ENCODE peak calls at places on chromosomes 4 and X, in five cellular contexts. One of them, this sample, is unnamed. For H3K4me1, the result is how much of the 10 kb centered on the place peaks cover.

GRCh38 chr4:172202480-172203076 is 389.4 kb downstream of the GALNTL6 start:
- DNase-seq in fibroblast of lung: peak
- DNase-seq in IMR-90: peak
- DNase-seq in astrocyte: peak
- DNase-seq in mesenchymal stem cell: peak
- DNase-seq in this sample: peak

GRCh38 chr4:83605744-83606172 is 69.8 kb downstream of the GPAT3 start:
- DNase-seq in fibroblast of lung: no peak
- DNase-seq in IMR-90: no peak
- DNase-seq in astrocyte: no peak
- DNase-seq in mesenchymal stem cell: no peak
- DNase-seq in this sample: no peak

GRCh38 chr4:181822005-181822375 is 421.2 kb upstream of the TENM3 start:
- DNase-seq in fibroblast of lung: peak
- DNase-seq in IMR-90: no peak
- DNase-seq in astrocyte: peak
- DNase-seq in mesenchymal stem cell: no peak
- DNase-seq in this sample: no peak

GRCh38 chr4:74752798-74753197 is 41.5 kb downstream of the BTC start:
- DNase-seq in fibroblast of lung: no peak
- DNase-seq in IMR-90: no peak
- DNase-seq in astrocyte: no peak
- DNase-seq in mesenchymal stem cell: no peak
- DNase-seq in this sample: no peak

GRCh38 chr4:147788791-147789190 is 56.9 kb downstream of the ARHGAP10 start:
- DNase-seq in fibroblast of lung: no peak
- DNase-seq in IMR-90: peak
- DNase-seq in astrocyte: no peak
- DNase-seq in mesenchymal stem cell: no peak
- DNase-seq in this sample: no peak

GRCh38 chrX:51891821-51892551 is 1.4 kb upstream of the MAGED1 start:
- DNase-seq in fibroblast of lung: peak
- DNase-seq in IMR-90: peak
- DNase-seq in astrocyte: peak
- DNase-seq in mesenchymal stem cell: peak
- DNase-seq in this sample: peak

GRCh38 chr4:183035726-183036415 is 63.2 kb upstream of the WWC2 start:
- DNase-seq in fibroblast of lung: peak
- DNase-seq in IMR-90: no peak
- DNase-seq in astrocyte: no peak
- DNase-seq in mesenchymal stem cell: no peak
- DNase-seq in this sample: no peak

GRCh38 chrX:73068467-73069364 is 10.6 kb downstream of the PABPC1L2A start:
- DNase-seq in fibroblast of lung: no peak
- DNase-seq in IMR-90: no peak
- DNase-seq in astrocyte: no peak
- DNase-seq in mesenchymal stem cell: no peak
- DNase-seq in this sample: no peak

GRCh38 chrX:40266490-40267333 is 169.0 kb upstream of the BCOR start:
- DNase-seq in fibroblast of lung: peak
- DNase-seq in IMR-90: peak
- DNase-seq in astrocyte: peak
- DNase-seq in mesenchymal stem cell: peak
- DNase-seq in this sample: no peak

GRCh38 chr4:122874194-122874593 is 47.6 kb downstream of the FGF2 start:
- DNase-seq in fibroblast of lung: peak
- DNase-seq in IMR-90: peak
- DNase-seq in astrocyte: peak
- DNase-seq in mesenchymal stem cell: peak
- DNase-seq in this sample: no peak

GRCh38 chrX:45811307-45811706 is 610.6 kb upstream of the DIPK2B start:
- DNase-seq in fibroblast of lung: no peak
- DNase-seq in IMR-90: no peak
- DNase-seq in astrocyte: no peak
- DNase-seq in mesenchymal stem cell: no peak
- DNase-seq in this sample: no peak

GRCh38 chr4:120317713-120318112 is 251.1 kb upstream of the MAD2L1 start:
- DNase-seq in fibroblast of lung: no peak
- DNase-seq in IMR-90: no peak
- DNase-seq in astrocyte: no peak
- DNase-seq in mesenchymal stem cell: peak
- DNase-seq in this sample: no peak

GRCh38 chr4:157978680-157979361 is 194.0 kb downstream of the GASK1B start:
- DNase-seq in fibroblast of lung: peak
- DNase-seq in IMR-90: peak
- DNase-seq in astrocyte: peak
- DNase-seq in mesenchymal stem cell: peak
- DNase-seq in this sample: peak

GRCh38 chr4:173642509-173642908 is 112.5 kb upstream of the HAND2 start:
- DNase-seq in fibroblast of lung: no peak
- DNase-seq in IMR-90: no peak
- DNase-seq in astrocyte: no peak
- DNase-seq in mesenchymal stem cell: no peak
- DNase-seq in this sample: no peak

DNA sequence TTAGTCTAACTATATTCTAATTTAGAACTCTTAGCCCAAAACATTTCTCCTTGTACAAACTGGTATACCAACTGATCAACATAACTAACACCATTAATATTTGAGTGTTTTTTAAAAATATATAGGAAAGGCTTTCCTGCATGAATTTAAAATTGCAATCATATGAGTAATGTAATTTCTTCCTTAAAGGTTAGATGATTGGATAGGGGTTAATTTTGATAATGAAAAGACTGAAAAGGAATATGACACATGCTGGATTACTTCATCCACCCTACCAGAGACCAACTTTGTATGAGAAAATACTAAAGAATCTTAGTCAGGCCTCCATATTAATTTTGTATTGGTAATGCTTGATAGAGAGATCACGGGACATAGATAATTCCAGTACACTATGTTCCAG is 25.1 kb upstream of the PLS3 start:
- DNase-seq in fibroblast of lung: no peak
- DNase-seq in IMR-90: peak
- DNase-seq in astrocyte: no peak
- DNase-seq in mesenchymal stem cell: no peak
- DNase-seq in this sample: no peak
- H2AFZ ChIP-seq in fibroblast of lung: no peak
- H2AFZ ChIP-seq in IMR-90: no peak
- H2AFZ ChIP-seq in astrocyte: no peak
- H2AFZ ChIP-seq in mesenchymal stem cell: no peak
- H2AFZ ChIP-seq in this sample: no peak

GRCh38 chr4:8112036-8112576 is 46.5 kb downstream of the ABLIM2 start:
- DNase-seq in fibroblast of lung: no peak
- DNase-seq in IMR-90: no peak
- DNase-seq in astrocyte: no peak
- DNase-seq in mesenchymal stem cell: no peak
- DNase-seq in this sample: no peak

GRCh38 chr4:8109406-8110065 is 49.1 kb downstream of the ABLIM2 start:
- DNase-seq in fibroblast of lung: no peak
- DNase-seq in IMR-90: no peak
- DNase-seq in astrocyte: no peak
- DNase-seq in mesenchymal stem cell: no peak
- DNase-seq in this sample: no peak

GRCh38 chr4:8108261-8108660 is 50.4 kb downstream of the ABLIM2 start:
- DNase-seq in fibroblast of lung: no peak
- DNase-seq in IMR-90: no peak
- DNase-seq in astrocyte: no peak
- DNase-seq in mesenchymal stem cell: no peak
- DNase-seq in this sample: no peak

GRCh38 chr4:8108991-8109390 is 49.6 kb downstream of the ABLIM2 start:
- DNase-seq in fibroblast of lung: no peak
- DNase-seq in IMR-90: no peak
- DNase-seq in astrocyte: no peak
- DNase-seq in mesenchymal stem cell: no peak
- DNase-seq in this sample: no peak

GRCh38 chr4:8110071-8110986 is 48.3 kb downstream of the ABLIM2 start:
- DNase-seq in fibroblast of lung: peak
- DNase-seq in IMR-90: no peak
- DNase-seq in astrocyte: peak
- DNase-seq in mesenchymal stem cell: peak
- DNase-seq in this sample: no peak
- H3K4me1 ChIP-seq in fibroblast of lung: under half
- H3K4me1 ChIP-seq in IMR-90: under half
- H3K4me1 ChIP-seq in astrocyte: under half
- H3K4me1 ChIP-seq in mesenchymal stem cell: under half
- H3K4me1 ChIP-seq in this sample: under half

GRCh38 chr4:153799708-153800074 is 10.8 kb upstream of the SFRP2 start:
- DNase-seq in fibroblast of lung: no peak
- DNase-seq in IMR-90: no peak
- DNase-seq in astrocyte: no peak
- DNase-seq in mesenchymal stem cell: peak
- DNase-seq in this sample: no peak
- H3K27ac ChIP-seq in fibroblast of lung: no peak
- H3K27ac ChIP-seq in IMR-90: no peak
- H3K27ac ChIP-seq in astrocyte: no peak
- H3K27ac ChIP-seq in mesenchymal stem cell: no peak
- H3K27ac ChIP-seq in this sample: no peak

DNA sequence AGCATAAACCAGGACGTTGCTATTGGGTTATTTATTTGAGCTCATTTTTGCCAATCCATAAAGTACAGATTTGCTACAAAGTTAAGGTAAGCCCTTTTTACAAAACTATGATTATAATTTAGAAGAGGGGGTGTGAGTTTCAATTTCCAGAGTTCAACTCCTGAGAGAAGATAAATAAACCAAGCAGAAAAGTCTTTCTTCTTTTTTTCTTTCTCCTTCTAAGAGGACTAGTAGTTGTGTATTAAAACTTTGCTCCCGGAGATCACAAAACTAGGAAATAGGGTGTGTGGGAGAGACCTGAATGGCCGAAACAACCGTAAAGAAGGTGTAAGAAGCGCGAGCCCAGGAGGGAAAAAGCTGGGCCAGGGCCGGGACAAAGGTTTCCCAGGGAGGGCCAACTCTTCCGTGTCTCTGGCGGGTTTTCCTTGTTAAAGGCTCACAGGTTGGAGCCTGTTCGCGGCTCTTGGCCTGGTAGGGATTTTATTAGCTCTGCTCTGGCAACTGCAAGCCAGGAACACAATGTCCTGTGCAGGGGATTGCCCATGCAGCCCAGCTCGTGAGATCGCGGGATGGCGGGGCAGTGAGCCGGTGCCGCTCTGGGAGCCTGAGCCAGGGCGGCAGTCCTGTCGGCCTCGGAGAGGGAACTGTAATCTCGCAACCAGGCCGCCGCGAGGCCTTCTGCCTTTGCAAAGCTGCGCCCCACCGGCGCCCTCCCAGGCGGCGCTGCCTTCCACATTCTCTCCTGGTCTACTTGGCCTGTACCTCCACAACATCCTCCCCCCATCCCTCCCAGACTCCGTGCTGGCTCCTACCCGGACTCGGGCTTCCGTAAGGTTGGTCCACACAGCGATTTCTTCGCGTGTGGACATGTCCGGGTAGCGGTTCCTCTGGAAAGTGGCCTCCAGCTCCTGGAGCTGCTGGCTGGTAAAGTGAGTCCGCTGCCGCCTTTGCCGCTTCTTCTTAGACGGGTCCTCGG is 2.2 kb downstream of the PITX2 start:
- DNase-seq in fibroblast of lung: peak
- DNase-seq in IMR-90: no peak
- DNase-seq in astrocyte: peak
- DNase-seq in mesenchymal stem cell: peak
- DNase-seq in this sample: no peak
- H2AFZ ChIP-seq in fibroblast of lung: no peak
- H2AFZ ChIP-seq in IMR-90: peak
- H2AFZ ChIP-seq in astrocyte: peak
- H2AFZ ChIP-seq in mesenchymal stem cell: no peak
- H2AFZ ChIP-seq in this sample: no peak

GRCh38 chr4:153494562-153494961 is 28.4 kb downstream of the TMEM131L start:
- DNase-seq in fibroblast of lung: no peak
- DNase-seq in IMR-90: no peak
- DNase-seq in astrocyte: no peak
- DNase-seq in mesenchymal stem cell: no peak
- DNase-seq in this sample: no peak
- H3K4me1 ChIP-seq in fibroblast of lung: under half
- H3K4me1 ChIP-seq in IMR-90: under half
- H3K4me1 ChIP-seq in astrocyte: under half
- H3K4me1 ChIP-seq in mesenchymal stem cell: under half
- H3K4me1 ChIP-seq in this sample: half or more

DNA sequence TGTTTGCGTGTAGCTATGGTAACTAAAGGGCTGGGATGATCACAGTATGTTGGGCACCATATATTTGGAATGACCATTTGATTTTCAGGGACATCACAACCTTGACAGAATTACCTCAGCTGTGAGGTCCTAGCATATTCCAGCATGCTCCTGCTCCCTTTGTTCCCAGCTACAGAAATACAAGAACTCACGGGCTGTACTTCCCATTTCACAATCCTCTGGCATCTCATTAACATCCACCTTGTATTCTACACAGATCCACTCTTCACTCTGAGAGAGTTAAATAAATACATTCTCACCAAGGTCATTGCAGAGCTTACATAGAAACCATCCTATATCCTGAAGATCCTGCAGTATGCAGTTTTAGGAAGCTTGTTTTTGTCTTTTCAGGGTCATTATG is 169.7 kb downstream of the FRMPD4 start:
- DNase-seq in fibroblast of lung: no peak
- DNase-seq in IMR-90: no peak
- DNase-seq in astrocyte: no peak
- DNase-seq in mesenchymal stem cell: no peak
- DNase-seq in this sample: no peak
- H3K27ac ChIP-seq in fibroblast of lung: no peak
- H3K27ac ChIP-seq in IMR-90: no peak
- H3K27ac ChIP-seq in astrocyte: no peak
- H3K27ac ChIP-seq in mesenchymal stem cell: no peak
- H3K27ac ChIP-seq in this sample: no peak

This sample was measured in Karpas-422.